ENCODE peak calls at places on chromosomes 12 and 14, in seven cellular contexts. I, M, Z, A, Q, E and S are unnamed samples.

GRCh38 chr12:88325076-88325827 is 183.1 kb downstream of the TMTC3 start:
- ATAC-seq in I (peak), M (peak), Z (no peak), A (peak), Q (no peak), E (no peak), S (peak)

GRCh38 chr14:74875941-74876913 is at the start of gene PROX2:
- ATAC-seq in I (no peak), M (no peak), Z (no peak), A (no peak), Q (no peak), E (peak), S (no peak)

GRCh38 chr12:124040286-124040685 is 67.3 kb downstream of the ZNF664 start:
- ATAC-seq in I (no peak), M (no peak), Z (peak), A (no peak), Q (no peak), E (peak), S (no peak)

GRCh38 chr14:61526405-61527312 is 168.7 kb upstream of the HIF1A start:
- ATAC-seq in I (peak), M (peak), Z (peak), A (peak), Q (peak), E (peak), S (no peak)

GRCh38 chr12:132723764-132724140 is 13.1 kb downstream of the PGAM5 start:
- ATAC-seq in I (no peak), M (no peak), Z (no peak), A (no peak), Q (no peak), E (no peak), S (no peak)

GRCh38 chr12:103169-103981 is 36.8 kb downstream of the IQSEC3 start:
- ATAC-seq in I (no peak), M (no peak), Z (peak), A (no peak), Q (no peak), E (no peak), S (no peak)

GRCh38 chr12:15728118-15728598 is 61.0 kb downstream of the EPS8 start:
- ATAC-seq in I (no peak), M (peak), Z (no peak), A (peak), Q (no peak), E (no peak), S (peak)

GRCh38 chr14:97390031-97390729 is 593.0 kb downstream of the VRK1 start:
- ATAC-seq in I (peak), M (peak), Z (no peak), A (peak), Q (peak), E (no peak), S (peak)

GRCh38 chr12:68480526-68480925 is 130.2 kb upstream of the RAP1B start:
- ATAC-seq in I (no peak), M (no peak), Z (no peak), A (no peak), Q (no peak), E (no peak), S (no peak)

GRCh38 chr14:53306267-53306721 is 153.2 kb upstream of the DDHD1 start:
- ATAC-seq in I (peak), M (peak), Z (peak), A (peak), Q (peak), E (peak), S (peak)

GRCh38 chr12:121911824-121912585 is 6.4 kb upstream of the CFAP251 start:
- ATAC-seq in I (no peak), M (no peak), Z (no peak), A (no peak), Q (no peak), E (no peak), S (no peak)

GRCh38 chr12:57896437-57897201 is 44.7 kb upstream of the ATP23 start:
- ATAC-seq in I (peak), M (peak), Z (peak), A (peak), Q (peak), E (peak), S (peak)

GRCh38 chr12:49094104-49094948 is at the start of gene DHH:
- ATAC-seq in I (peak), M (no peak), Z (peak), A (peak), Q (peak), E (peak), S (peak)

GRCh38 chr12:12468575-12468974 is 94.1 kb downstream of the DUSP16 start:
- ATAC-seq in I (no peak), M (no peak), Z (no peak), A (no peak), Q (no peak), E (no peak), S (no peak)

GRCh38 chr12:124527861-124528561 is 39.4 kb downstream of the NCOR2 start:
- ATAC-seq in I (no peak), M (peak), Z (peak), A (no peak), Q (no peak), E (no peak), S (no peak)

GRCh38 chr14:67557656-67558055 is 24.6 kb downstream of the PLEKHH1 start:
- ATAC-seq in I (no peak), M (no peak), Z (no peak), A (no peak), Q (peak), E (no peak), S (no peak)

GRCh38 chr14:51546603-51547258 is 105.0 kb upstream of the FRMD6 start:
- ATAC-seq in I (no peak), M (no peak), Z (no peak), A (no peak), Q (peak), E (peak), S (peak)

GRCh38 chr12:132316497-132317232 is 12.7 kb downstream of the GALNT9 start:
- ATAC-seq in I (no peak), M (no peak), Z (no peak), A (no peak), Q (no peak), E (peak), S (no peak)

GRCh38 chr14:57051633-57052032 is 217.1 kb downstream of the EXOC5 start:
- ATAC-seq in I (no peak), M (no peak), Z (no peak), A (no peak), Q (no peak), E (no peak), S (no peak)

GRCh38 chr12:88865537-88865936 is 285.3 kb upstream of the KITLG start:
- ATAC-seq in I (no peak), M (no peak), Z (no peak), A (no peak), Q (no peak), E (no peak), S (no peak)

DNA sequence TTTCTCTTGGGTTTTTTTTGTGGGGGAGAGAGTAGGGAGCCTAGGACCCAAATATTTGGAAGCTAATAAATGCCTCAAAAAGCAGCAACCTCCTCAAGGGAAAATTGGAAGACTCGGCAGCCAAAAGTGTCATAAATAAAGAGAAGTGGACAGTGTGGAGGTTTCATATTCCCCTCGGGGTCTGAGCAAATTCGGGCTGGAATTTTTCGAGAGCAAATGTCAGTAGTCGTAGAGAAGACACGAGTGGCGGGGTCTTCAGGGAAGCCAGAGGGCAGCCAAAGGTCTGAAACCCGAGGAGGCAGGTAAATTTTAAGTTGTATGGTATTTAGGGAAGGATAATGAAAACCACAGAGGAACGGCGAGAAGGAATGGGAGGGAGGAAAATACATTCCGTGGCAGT is 13.1 kb downstream of the BCL11B start:
- ATAC-seq in I (no peak), M (no peak), Z (no peak), A (no peak), Q (no peak), E (no peak), S (no peak)
- H3K27ac ChIP-seq in I (no peak), M (no peak), Z (no peak), A (no peak), Q (no peak), E (no peak), S (no peak)

DNA sequence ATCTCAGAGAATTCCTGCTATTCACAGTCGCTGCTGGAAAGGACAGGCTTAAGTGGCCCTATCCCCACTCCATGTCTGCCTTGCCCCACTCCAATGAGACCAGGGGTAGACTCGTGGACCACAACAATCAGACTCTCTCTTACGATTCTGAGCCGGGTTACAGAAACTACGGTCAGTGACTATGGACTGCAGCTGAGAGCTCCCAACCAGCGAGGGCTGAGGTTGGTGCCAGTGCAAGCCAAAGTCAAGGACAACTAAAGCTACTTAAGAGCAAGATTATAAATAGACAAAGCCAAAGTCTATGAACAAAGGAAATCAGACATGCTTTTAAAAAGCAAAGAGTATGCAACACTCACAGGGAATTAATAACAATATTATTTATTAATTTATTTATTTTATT is 18.3 kb upstream of the AMIGO2 start:
- ATAC-seq in I (no peak), M (peak), Z (no peak), A (no peak), Q (no peak), E (no peak), S (no peak)
- H3K4me3 ChIP-seq in I (no peak), M (no peak), Z (no peak), A (no peak), Q (no peak), E (no peak), S (no peak)

GRCh38 chr14:66070542-66071319 is 415.4 kb upstream of the CCDC196 start:
- ATAC-seq in I (no peak), M (peak), Z (peak), A (peak), Q (no peak), E (peak), S (no peak)
- TF ChIP-seq CTCF in I (peak), M (peak), Z (peak), A (peak), Q (peak), E (peak), S (no peak)

GRCh38 chr12:97512696-97513095 is 50.1 kb downstream of the RMST start:
- ATAC-seq in I (no peak), M (no peak), Z (no peak), A (no peak), Q (no peak), E (no peak), S (no peak)

GRCh38 chr12:97513921-97514320 is 51.3 kb downstream of the RMST start:
- ATAC-seq in I (no peak), M (no peak), Z (no peak), A (peak), Q (no peak), E (no peak), S (no peak)
- H3K27ac ChIP-seq in I (no peak), M (no peak), Z (no peak), A (no peak), Q (no peak), E (no peak), S (no peak)

GRCh38 chr14:24818054-24818822 is 184.2 kb upstream of the GZMB start:
- ATAC-seq in I (peak), M (peak), Z (no peak), A (peak), Q (no peak), E (peak), S (peak)
- H3K4me3 ChIP-seq in I (no peak), M (no peak), Z (no peak), A (no peak), Q (no peak), E (peak), S (no peak)

DNA sequence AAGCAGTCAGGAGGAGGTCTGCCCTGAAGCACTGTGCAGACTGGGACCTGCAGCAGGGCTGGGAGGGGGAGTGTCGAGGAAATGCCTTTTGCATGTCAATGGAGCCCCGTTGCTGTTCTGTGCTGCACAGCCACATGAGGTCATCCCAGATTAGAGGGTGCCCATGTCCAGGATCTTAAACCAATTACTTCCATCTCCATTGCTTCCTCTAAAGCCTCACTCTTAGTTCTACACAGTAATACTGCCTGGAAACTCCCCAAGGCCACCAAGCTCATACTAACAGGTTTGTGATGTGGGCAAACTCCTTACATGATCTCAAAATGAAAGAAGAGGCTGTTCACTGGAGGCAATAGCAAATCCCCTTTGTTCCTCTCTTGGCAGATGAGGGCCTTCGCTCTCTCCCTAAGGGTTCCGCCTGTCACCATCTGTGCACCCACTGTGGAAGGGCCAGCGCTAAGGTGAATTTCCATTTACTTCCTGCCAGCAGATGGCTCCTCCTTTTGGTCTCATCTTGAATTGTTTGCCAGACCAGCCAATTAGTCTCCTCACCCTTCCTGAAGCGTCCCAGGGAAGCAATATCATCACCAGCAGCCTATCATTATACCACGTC is 35.4 kb upstream of the LTA4H start:
- ATAC-seq in I (no peak), M (no peak), Z (peak), A (peak), Q (no peak), E (peak), S (no peak)
- TF ChIP-seq CTCF in I (no peak), M (no peak), Z (peak), A (no peak), Q (no peak), E (no peak), S (no peak)

DNA sequence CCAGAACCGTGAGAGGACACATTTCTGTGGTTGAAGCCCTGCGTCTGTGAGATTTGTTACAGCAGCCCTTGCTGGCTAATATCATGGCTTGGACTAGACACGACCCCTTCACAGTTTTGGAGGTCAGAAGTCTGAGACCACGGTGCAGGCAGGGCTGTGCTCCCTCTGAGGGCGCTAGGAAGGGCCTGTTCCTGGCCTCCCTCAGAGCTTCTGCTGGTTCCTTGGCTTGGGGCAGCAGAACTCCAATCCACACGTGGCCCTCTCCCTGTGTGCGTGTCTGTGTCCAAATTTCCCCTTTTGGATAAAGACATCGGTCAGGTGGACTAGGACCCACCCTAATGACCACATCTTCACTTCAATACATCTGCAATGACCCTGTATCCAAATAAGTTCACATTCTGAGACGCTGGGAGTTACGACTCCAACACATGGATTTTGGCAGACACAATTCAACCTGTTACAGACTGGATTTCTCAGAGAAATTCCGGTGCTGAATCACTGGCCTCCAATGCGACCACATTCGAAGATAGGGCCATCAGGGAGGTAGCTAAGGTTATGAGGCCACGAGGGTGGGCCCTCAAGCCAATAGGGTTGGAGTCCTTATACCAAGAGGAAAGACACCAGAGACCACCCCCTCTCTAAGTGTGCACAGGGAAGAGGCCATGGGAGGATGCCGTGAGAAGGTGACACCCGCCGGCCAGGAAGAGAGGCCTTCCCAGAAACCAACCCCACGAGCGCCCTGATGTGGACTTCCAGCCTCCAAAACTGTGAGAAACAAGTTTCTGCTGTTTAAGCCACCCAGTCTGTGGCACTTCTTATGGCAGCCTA is 43.6 kb upstream of the PPP2R5C start:
- ATAC-seq in I (no peak), M (no peak), Z (no peak), A (no peak), Q (no peak), E (no peak), S (no peak)
- H3K27ac ChIP-seq in I (no peak), M (no peak), Z (peak), A (no peak), Q (no peak), E (no peak), S (no peak)

DNA sequence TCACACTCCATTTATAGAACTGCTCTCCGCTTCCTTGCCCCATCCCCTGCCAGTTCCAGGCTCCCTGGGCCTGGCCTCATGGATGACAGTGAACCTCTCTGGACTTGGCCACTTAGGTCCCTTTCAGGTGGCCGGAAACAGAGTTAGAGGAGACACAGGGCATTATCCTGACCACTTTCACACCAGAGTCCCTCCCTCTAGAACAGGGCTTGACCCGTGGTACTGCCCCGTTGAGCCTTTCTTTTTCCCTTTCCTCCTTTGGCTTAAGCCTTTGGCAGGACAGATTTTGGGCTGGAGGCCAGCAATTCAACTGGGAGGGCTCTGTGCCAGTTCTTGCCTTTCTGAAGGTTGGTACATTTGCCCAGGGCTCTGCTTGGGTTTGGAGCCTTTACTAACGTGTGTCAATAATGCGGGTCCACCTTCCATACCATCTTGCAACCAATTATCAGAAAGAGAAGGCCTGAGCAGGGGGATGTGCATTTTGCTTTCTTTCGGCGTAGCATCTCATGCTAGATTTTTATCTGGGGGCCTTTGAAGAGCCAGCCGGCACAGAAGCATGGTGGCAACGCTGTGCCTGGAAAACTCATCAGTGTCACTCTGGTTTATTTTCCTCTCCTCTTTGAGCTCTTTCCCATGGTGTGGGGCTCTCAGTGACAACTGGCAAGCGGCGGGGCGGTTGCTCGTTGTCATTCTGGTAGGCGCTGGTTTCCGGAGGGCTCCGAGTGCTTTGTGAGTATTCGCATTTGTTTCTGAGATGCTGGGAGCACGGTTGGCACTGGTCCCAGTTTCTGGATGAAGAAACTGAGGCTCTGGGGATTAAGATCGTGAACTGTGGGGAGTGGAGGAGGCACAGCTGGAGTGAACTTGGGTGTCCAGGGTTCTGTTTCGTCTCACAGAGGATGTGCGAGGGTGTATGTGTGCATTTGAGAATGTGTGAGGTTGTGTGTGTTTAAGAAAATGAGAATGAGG is 23.0 kb downstream of the TPCN1 start:
- ATAC-seq in I (peak), M (peak), Z (no peak), A (peak), Q (peak), E (peak), S (peak)
- H3K4me3 ChIP-seq in I (no peak), M (no peak), Z (no peak), A (no peak), Q (peak), E (no peak), S (peak)